ENCODE peak calls at places on chromosomes 3 and 15, in four cellular contexts. M is lower lobe of right lung, G is NB4, S is A549. D is an unnamed sample.

GRCh38 chr3:24545917-24546316 is 51.3 kb upstream of the THRB start:
- DNase-seq in M (no peak), G (no peak), S (no peak), D (no peak)

GRCh38 chr3:142716102-142716501 is 7.7 kb upstream of the TRPC1 start:
- DNase-seq in G (no peak), M (no peak), S (no peak), D (no peak)

GRCh38 chr15:63869371-63870042 is 35.8 kb upstream of the HERC1 start:
- DNase-seq in S (no peak), M (no peak), G (no peak), D (no peak)

GRCh38 chr3:35664460-35664919 is 25.2 kb downstream of the ARPP21 start:
- DNase-seq in G (no peak), S (no peak), M (peak; percentile 30), D (no peak)

GRCh38 chr3:6799264-6799915 is 61.5 kb upstream of the GRM7 start:
- DNase-seq in S (peak; percentile 2), G (peak; percentile 50), M (no peak), D (no peak)

GRCh38 chr3:55771503-55771902 is 284.4 kb upstream of the WNT5A start:
- DNase-seq in M (no peak), G (no peak), S (no peak), D (no peak)

GRCh38 chr15:67082007-67082536 is 16.7 kb downstream of the SMAD3 start:
- DNase-seq in G (peak; percentile 55), M (peak; percentile 60), S (no peak), D (no peak)

GRCh38 chr3:105518201-105518600 is 151.5 kb downstream of the ALCAM start:
- DNase-seq in M (no peak), G (no peak), S (no peak), D (no peak)

GRCh38 chr3:107767897-107768605 is 245.3 kb downstream of the BBX start:
- DNase-seq in S (no peak), M (no peak), G (peak; percentile 79), D (no peak)

DNA sequence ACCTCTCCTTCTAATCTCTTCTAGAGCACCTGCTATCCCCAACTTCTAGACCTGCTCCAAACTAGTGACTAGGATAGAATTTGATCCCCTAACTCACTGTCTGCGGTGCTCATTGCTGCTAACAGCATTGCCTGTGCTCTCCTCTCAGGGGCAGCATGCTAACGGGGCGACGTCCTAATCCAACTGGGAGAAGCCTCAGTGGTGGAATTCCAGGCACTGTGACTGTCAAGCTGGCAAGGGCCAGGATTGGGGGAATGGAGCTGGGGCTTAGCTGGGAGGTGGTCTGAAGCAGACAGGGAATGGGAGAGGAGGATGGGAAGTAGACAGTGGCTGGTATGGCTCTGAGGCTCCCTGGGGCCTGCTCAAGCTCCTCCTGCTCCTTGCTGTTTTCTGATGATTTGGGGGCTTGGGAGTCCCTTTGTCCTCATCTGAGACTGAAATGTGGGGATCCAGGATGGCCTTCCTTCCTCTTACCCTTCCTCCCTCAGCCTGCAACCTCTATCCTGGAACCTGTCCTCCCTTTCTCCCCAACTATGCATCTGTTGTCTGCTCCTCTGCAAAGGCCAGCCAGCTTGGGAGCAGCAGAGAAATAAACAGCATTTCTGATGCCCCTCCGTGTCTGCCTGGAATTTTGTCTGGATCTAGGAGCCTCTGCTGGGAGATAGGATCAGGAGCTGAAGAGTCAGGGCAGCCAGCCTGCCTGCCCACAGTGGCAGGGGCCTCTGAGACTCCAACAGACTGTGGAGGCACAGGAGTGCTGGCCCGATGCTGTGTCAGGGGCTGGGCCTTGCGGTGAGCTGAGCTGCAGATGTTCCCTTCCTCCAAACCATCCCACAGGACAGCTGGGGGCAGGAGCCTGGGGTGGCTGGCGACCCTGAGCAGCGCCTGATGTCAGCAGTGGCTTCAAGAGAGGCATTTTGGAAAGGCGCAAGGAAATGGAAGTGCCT is 3.0 kb downstream of the ISLR start:
- DNase-seq in G (no peak), M (peak; percentile 28), S (no peak), D (no peak)
- TF ChIP-seq CTCF in G (no peak), M (no peak), S (no peak), D (no peak)

GRCh38 chr15:36364377-36364776 is 215.0 kb upstream of the CDIN1 start:
- DNase-seq in M (no peak), G (no peak), S (no peak), D (no peak)
- H3K4me3 ChIP-seq in M (no peak overlapping the region), G (no peak overlapping the region), S (no peak overlapping the region), D (no peak overlapping the region)

GRCh38 chr15:52680756-52681155 is 1.6 kb upstream of the ATOSA start:
- DNase-seq in M (no peak), S (no peak), G (no peak), D (no peak)

GRCh38 chr15:52678036-52678467 is 1.1 kb downstream of the ATOSA start:
- DNase-seq in G (peak; percentile 80), S (peak; percentile 53), M (peak; percentile 58), D (peak; percentile 19)

GRCh38 chr15:52678468-52679231 is 538 bp downstream of the ATOSA start:
- DNase-seq in M (peak; percentile 81), G (peak; percentile 77), S (peak; percentile 40), D (no peak)

GRCh38 chr15:52680041-52680391 is 828 bp upstream of the ATOSA start:
- DNase-seq in M (no peak), G (peak; percentile 7), S (no peak), D (peak; percentile 14)

GRCh38 chr15:52679232-52680040 is at the start of gene ATOSA:
- DNase-seq in G (peak; percentile 91), S (peak; percentile 90), M (peak; percentile 95), D (peak; percentile 65)
- TF ChIP-seq CTCF in G (no peak), S (no peak), M (peak; percentile 22), D (no peak)

DNA sequence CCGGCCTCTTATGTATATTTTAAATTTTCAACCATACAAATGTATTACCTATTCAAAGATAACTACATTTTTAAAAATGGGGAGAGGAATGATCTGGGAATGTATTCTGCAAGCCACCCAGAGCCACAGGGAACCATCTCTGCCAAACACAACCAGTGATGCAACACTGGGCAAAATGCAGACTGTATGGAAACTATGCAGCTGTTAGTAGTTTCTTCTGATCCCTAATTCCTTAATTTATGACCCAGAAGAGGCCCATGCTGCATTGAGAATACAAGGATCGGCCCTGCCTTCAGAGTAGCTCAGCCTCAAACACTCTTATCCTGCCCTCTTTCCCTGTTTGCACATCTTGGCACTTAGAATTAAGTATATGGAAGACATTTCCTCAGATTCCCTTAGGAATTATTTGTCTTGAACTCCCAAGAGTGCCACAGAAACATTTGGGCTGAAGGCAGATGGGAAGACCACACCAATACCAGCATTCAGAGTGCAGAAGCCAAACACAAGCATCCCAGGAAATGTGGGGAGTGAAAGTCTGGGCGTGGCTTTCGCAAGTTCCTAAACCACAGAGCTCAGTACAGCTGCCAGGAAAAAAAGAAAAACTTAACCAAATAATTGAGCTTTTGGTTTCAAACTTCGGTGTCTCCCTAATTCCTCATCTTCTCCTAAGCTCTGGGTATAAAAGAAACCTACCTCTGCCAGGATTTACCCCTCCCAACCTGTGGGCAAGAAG is 5.3 kb downstream of the SNUPN start:
- DNase-seq in M (no peak), S (no peak), G (peak; percentile 62), D (no peak)
- H3K4me3 ChIP-seq in M (peak overlapping the region; percentile 23), S (no peak overlapping the region), G (no peak overlapping the region), D (peak overlapping the region; percentile 31)

GRCh38 chr3:140470211-140470610 is 207.7 kb upstream of the TRIM42 start:
- DNase-seq in G (no peak), M (no peak), S (no peak), D (no peak)

GRCh38 chr3:140472621-140473020 is 205.2 kb upstream of the TRIM42 start:
- DNase-seq in S (no peak), M (no peak), G (no peak), D (no peak)

GRCh38 chr3:140468407-140468806 is 209.5 kb upstream of the TRIM42 start:
- DNase-seq in S (no peak), G (peak; percentile 9), M (no peak), D (no peak)

GRCh38 chr3:140469491-140469890 is 208.4 kb upstream of the TRIM42 start:
- DNase-seq in M (no peak), S (no peak), G (no peak), D (no peak)

GRCh38 chr3:140470962-140471361 is 206.9 kb upstream of the TRIM42 start:
- DNase-seq in M (no peak), G (no peak), S (no peak), D (no peak)
- TF ChIP-seq CTCF in M (no peak), G (no peak), S (no peak), D (no peak)

D was measured in HFF-Myc.